ENCODE peak calls at places on chromosomes 1 and 21, in five cellular contexts. G is H9, E is neuronal stem cell, B is mesenchymal stem cell, S is mesendoderm. J is an unnamed sample.
A peak's percentile ranks its signal among the peaks of the same experiment; 100 is the strongest.

GRCh38 chr1:91830242-91831131 is 55.5 kb downstream of the TGFBR3 start:
- DNase-seq in S (peak; percentile 53), E (no peak), G (no peak), B (peak; percentile 94), J (peak; percentile 91)

GRCh38 chr21:23968008-23968407 is 1639.3 kb downstream of the MRPL39 start:
- DNase-seq in E (no peak), S (no peak), G (no peak), B (no peak), J (no peak)

GRCh38 chr1:218275823-218276222 is 9.3 kb upstream of the RRP15 start:
- DNase-seq in B (no peak), E (no peak), S (no peak), G (no peak), J (no peak)

GRCh38 chr1:169933999-169934725 is 40.5 kb upstream of the SCYL3 start:
- DNase-seq in G (no peak), E (no peak), B (no peak), S (no peak), J (no peak)

GRCh38 chr1:234543442-234544093 is 64.6 kb upstream of the TARBP1 start:
- DNase-seq in E (no peak), G (no peak), S (peak; percentile 49), B (no peak), J (no peak)

GRCh38 chr21:16241500-16241963 is 511.8 kb downstream of the USP25 start:
- DNase-seq in G (peak; percentile 36), B (peak; percentile 1), S (peak; percentile 94), E (peak; percentile 27), J (no peak)

GRCh38 chr21:30446969-30447368 is 6.9 kb downstream of the KRTAP15-1 start:
- DNase-seq in B (no peak), E (no peak), G (no peak), S (no peak), J (no peak)

GRCh38 chr21:34128124-34128523 is 54.7 kb downstream of the MRPS6 start:
- DNase-seq in S (peak; percentile 55), G (no peak), E (no peak), B (no peak), J (no peak)

GRCh38 chr21:44723177-44724131 is 12.1 kb upstream of the TSPEAR start:
- DNase-seq in G (peak; percentile 51), E (no peak), B (no peak), S (peak; percentile 64), J (no peak)

GRCh38 chr1:58746757-58747156 is 37.1 kb downstream of the JUN start:
- DNase-seq in S (no peak), G (no peak), E (no peak), B (no peak), J (peak; percentile 72)

GRCh38 chr1:180177931-180178330 is 23.3 kb downstream of the QSOX1 start:
- DNase-seq in S (no peak), E (no peak), G (no peak), B (no peak), J (no peak)

GRCh38 chr1:37476087-37476452 is 1.7 kb downstream of the ZC3H12A start:
- DNase-seq in B (no peak), S (no peak), E (no peak), G (no peak), J (no peak)

GRCh38 chr1:37477198-37477931 is 3.0 kb downstream of the ZC3H12A start:
- DNase-seq in B (peak; percentile 83), S (peak; percentile 85), E (no peak), G (peak; percentile 69), J (peak; percentile 78)

GRCh38 chr1:37477946-37478345 is 3.6 kb downstream of the ZC3H12A start:
- DNase-seq in E (no peak), S (peak; percentile 22), G (no peak), B (no peak), J (no peak)

GRCh38 chr1:37475380-37476086 is 1.2 kb downstream of the ZC3H12A start:
- DNase-seq in G (no peak), E (no peak), B (no peak), S (peak; percentile 17), J (no peak)

GRCh38 chr1:37476460-37477197 is 2.2 kb downstream of the ZC3H12A start:
- DNase-seq in G (no peak), E (no peak), B (peak; percentile 92), S (peak; percentile 71), J (peak; percentile 84)
- H2BK5ac ChIP-seq in G (no peak overlapping the region), E (no peak overlapping the region), B (no peak overlapping the region), S (peak overlapping the region; percentile 95), J (peak overlapping the region; percentile 97)

GRCh38 chr1:228353601-228354371 is 52.8 kb downstream of the TRIM11 start:
- DNase-seq in B (no peak), G (no peak), E (no peak), S (no peak), J (no peak)
- H3K4me1 ChIP-seq in B (no peaks in the 10 kb centered on the region), G (no peaks in the 10 kb centered on the region), E (no peaks in the 10 kb centered on the region), S (no peaks in the 10 kb centered on the region), J (no peaks in the 10 kb centered on the region)

DNA sequence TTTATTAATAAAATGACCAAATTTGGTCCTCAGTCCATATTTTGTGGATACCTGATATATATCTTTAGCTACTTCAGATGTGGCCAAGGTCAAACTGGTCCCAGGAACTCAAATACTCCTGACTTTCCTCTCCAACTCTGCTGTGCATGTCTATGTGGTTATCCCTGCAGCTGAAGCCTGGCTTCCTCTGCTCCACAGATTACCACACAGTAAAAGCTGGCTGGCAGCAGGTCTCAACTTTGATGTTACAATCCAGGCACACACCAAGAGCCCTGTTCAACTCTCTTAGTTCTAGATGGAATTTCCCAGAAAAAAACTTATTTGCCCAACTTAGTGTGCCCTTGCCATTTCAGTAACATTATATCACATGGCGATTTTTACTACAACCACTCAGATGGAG is 479.6 kb downstream of the PLPP3 start:
- DNase-seq in B (peak; percentile 19), S (no peak), E (no peak), G (no peak), J (peak; percentile 22)
- H2BK5ac ChIP-seq in B (no peak overlapping the region), S (no peak overlapping the region), E (no peak overlapping the region), G (no peak overlapping the region), J (no peak overlapping the region)

DNA sequence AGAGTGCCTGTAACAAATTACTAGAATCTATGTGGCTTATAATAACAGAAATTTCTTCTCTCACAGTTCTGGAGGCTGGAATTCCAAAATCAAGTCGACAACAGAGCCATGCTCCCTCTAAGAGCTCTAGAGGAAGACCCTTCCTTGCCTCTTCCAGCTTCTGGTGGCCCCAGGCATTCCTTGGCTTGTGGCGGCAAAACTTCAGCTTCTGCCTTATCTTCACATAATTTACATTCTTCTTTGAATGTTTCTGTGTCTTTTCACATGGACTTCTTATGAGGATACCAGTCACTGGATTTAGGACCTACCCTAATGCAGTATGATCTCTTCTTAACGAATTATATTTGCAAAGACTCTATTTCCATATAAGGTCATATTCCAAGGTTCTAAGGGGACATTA is 324.4 kb downstream of the PCP4 start:
- DNase-seq in E (no peak), B (no peak), S (no peak), G (no peak), J (no peak)
- H3K4me1 ChIP-seq in E (no peaks in the 10 kb centered on the region), B (no peaks in the 10 kb centered on the region), S (no peaks in the 10 kb centered on the region), G (no peaks in the 10 kb centered on the region), J (no peaks in the 10 kb centered on the region)

GRCh38 chr1:247291835-247292561 is 36.1 kb downstream of the VN1R5 start:
- DNase-seq in G (no peak), S (no peak), E (no peak), B (no peak), J (no peak)
- H2BK5ac ChIP-seq in G (no peak overlapping the region), S (peak overlapping the region; percentile 91), E (no peak overlapping the region), B (no peak overlapping the region), J (no peak overlapping the region)

DNA sequence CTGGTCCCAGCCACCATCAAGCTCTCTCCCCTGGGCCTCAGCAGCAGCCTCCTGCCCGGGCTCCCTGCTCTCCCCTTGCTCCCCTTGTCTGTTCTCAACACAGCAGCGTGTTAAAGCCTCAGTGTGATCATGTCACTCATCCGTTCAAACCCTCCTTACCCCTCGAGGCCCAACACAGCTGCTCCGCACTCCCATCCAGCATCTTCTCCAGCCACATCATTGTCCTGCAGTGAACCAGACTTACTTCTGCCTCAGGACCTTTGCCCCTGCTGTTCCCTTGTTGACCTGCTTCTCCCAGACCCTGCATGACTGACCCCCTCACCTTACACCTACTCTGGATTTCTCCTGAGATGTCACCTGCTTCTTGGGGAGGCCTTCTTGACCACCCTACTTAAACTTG is 13.3 kb downstream of the CDK18 start:
- DNase-seq in G (no peak), B (no peak), E (no peak), S (no peak), J (no peak)
- H3K4me1 ChIP-seq in G (peaks cover 17% of the 10 kb centered on the region), B (peaks cover 8% of the 10 kb centered on the region), E (peaks cover 21% of the 10 kb centered on the region), S (peaks cover 10% of the 10 kb centered on the region), J (peaks cover 3% of the 10 kb centered on the region)

GRCh38 chr1:39524171-39524570 is 32.7 kb downstream of the BMP8A start:
- DNase-seq in S (no peak), B (no peak), E (no peak), G (no peak), J (no peak)
- H2BK5ac ChIP-seq in S (no peak overlapping the region), B (no peak overlapping the region), E (peak overlapping the region; percentile 66), G (no peak overlapping the region), J (no peak overlapping the region)

GRCh38 chr1:200400556-200400955 is 9.3 kb downstream of the ZNF281 start:
- DNase-seq in E (no peak), B (no peak), G (no peak), S (no peak), J (no peak)

GRCh38 chr1:200399860-200400259 is 10.0 kb downstream of the ZNF281 start:
- DNase-seq in B (no peak), E (no peak), G (no peak), S (no peak), J (no peak)

GRCh38 chr1:200405273-200405672 is 4.6 kb downstream of the ZNF281 start:
- DNase-seq in E (no peak), S (no peak), G (no peak), B (no peak), J (no peak)

GRCh38 chr1:200401708-200402107 is 8.1 kb downstream of the ZNF281 start:
- DNase-seq in G (no peak), E (no peak), S (no peak), B (no peak), J (no peak)

GRCh38 chr1:200401263-200401662 is 8.6 kb downstream of the ZNF281 start:
- DNase-seq in E (no peak), S (no peak), B (peak; percentile 43), G (no peak), J (no peak)
- H3K4me1 ChIP-seq in E (no peaks in the 10 kb centered on the region), S (peaks cover 4% of the 10 kb centered on the region), B (peaks cover 3% of the 10 kb centered on the region), G (no peaks in the 10 kb centered on the region), J (no peaks in the 10 kb centered on the region)

GRCh38 chr1:2287649-2288048 is 59.5 kb downstream of the SKI start:
- DNase-seq in E (no peak), S (no peak), B (no peak), G (no peak), J (no peak)
- H2BK5ac ChIP-seq in E (no peak overlapping the region), S (no peak overlapping the region), B (no peak overlapping the region), G (no peak overlapping the region), J (no peak overlapping the region)